ENCODE peak calls at places on chromosomes 1 and 21, in four cellular contexts. L, K, U and D are unnamed samples.
A peak's percentile ranks its signal among the peaks of the same experiment; 100 is the strongest.

GRCh38 chr1:112769611-112770010 is 54.5 kb upstream of the PPM1J start:
- DNase-seq in K (no peak), U (no peak), L (no peak), D (no peak)

GRCh38 chr21:45595574-45596295 is 47.8 kb upstream of the PCBP3 start:
- DNase-seq in U (no peak), K (no peak), L (no peak), D (no peak)

GRCh38 chr1:26602378-26602959 is 72.9 kb downstream of the RPS6KA1 start:
- DNase-seq in K (peak; percentile 56), L (peak; percentile 76), U (no peak), D (peak; percentile 26)

GRCh38 chr1:32014937-32015363 is 1.3 kb downstream of the KHDRBS1 start:
- DNase-seq in U (no peak), L (no peak), K (no peak), D (no peak)

GRCh38 chr1:15409400-15410222 is at the start of gene EFHD2:
- DNase-seq in U (peak; percentile 83), L (peak; percentile 87), K (peak; percentile 62), D (no peak)

GRCh38 chr1:77126309-77126708 is 92.9 kb downstream of the PIGK start:
- DNase-seq in L (peak; percentile 84), U (no peak), K (peak; percentile 78), D (peak; percentile 42)

GRCh38 chr1:163361123-163361934 is 39.6 kb downstream of the NUF2 start:
- DNase-seq in K (peak; percentile 6), U (no peak), L (peak; percentile 59), D (no peak)

GRCh38 chr1:25096307-25097150 is 135.8 kb downstream of the SYF2 start:
- DNase-seq in L (no peak), U (no peak), K (peak; percentile 63), D (no peak)

GRCh38 chr1:37036667-37037053 is 2.3 kb upstream of the GRIK3 start:
- DNase-seq in K (no peak), U (no peak), L (peak; percentile 56), D (no peak)

GRCh38 chr21:45951676-45952075 is 29.9 kb upstream of the COL6A1 start:
- DNase-seq in K (no peak), L (no peak), U (no peak), D (no peak)

GRCh38 chr1:59695301-59695700 is 119.4 kb upstream of the HOOK1 start:
- DNase-seq in L (no peak), K (peak; percentile 94), U (no peak), D (no peak)

GRCh38 chr1:236421022-236421421 is 26.9 kb downstream of the EDARADD start:
- DNase-seq in L (no peak), K (no peak), U (no peak), D (no peak)